ENCODE peak calls at places on chromosomes 16 and 17, in eight cellular contexts. One of them, this sample, is unnamed. For H3K36me3, the result is how much of the 10 kb centered on the place peaks cover.

GRCh38 chr16:77711775-77712174 is 10.5 kb upstream of the NUDT7 start:
- DNase-seq in aorta: no peak
- DNase-seq in mammary epithelial cell: no peak
- DNase-seq in neuronal stem cell: no peak
- DNase-seq in RWPE2: no peak
- DNase-seq in tibial artery: no peak
- DNase-seq in upper lobe of right lung: no peak
- DNase-seq in spleen: no peak
- DNase-seq in this sample: no peak

GRCh38 chr17:12712415-12712814 is 46.7 kb downstream of the MYOCD start:
- DNase-seq in aorta: no peak
- DNase-seq in mammary epithelial cell: no peak
- DNase-seq in neuronal stem cell: no peak
- DNase-seq in RWPE2: no peak
- DNase-seq in tibial artery: no peak
- DNase-seq in upper lobe of right lung: no peak
- DNase-seq in spleen: no peak
- DNase-seq in this sample: no peak

GRCh38 chr17:48484256-48484655 is 46.6 kb downstream of the HOXB1 start:
- DNase-seq in aorta: no peak
- DNase-seq in mammary epithelial cell: no peak
- DNase-seq in neuronal stem cell: no peak
- DNase-seq in RWPE2: no peak
- DNase-seq in tibial artery: no peak
- DNase-seq in upper lobe of right lung: no peak
- DNase-seq in spleen: no peak
- DNase-seq in this sample: no peak

GRCh38 chr16:53974484-53975115 is 270.6 kb downstream of the FTO start:
- DNase-seq in aorta: no peak
- DNase-seq in mammary epithelial cell: no peak
- DNase-seq in neuronal stem cell: no peak
- DNase-seq in RWPE2: no peak
- DNase-seq in tibial artery: no peak
- DNase-seq in upper lobe of right lung: no peak
- DNase-seq in spleen: no peak
- DNase-seq in this sample: no peak

GRCh38 chr17:16909887-16910286 is 62.0 kb downstream of the TNFRSF13B start:
- DNase-seq in aorta: no peak
- DNase-seq in mammary epithelial cell: no peak
- DNase-seq in neuronal stem cell: no peak
- DNase-seq in RWPE2: no peak
- DNase-seq in tibial artery: no peak
- DNase-seq in upper lobe of right lung: no peak
- DNase-seq in spleen: no peak
- DNase-seq in this sample: no peak

GRCh38 chr16:68083861-68084503 is 1.2 kb upstream of the NFATC3 start:
- DNase-seq in aorta: no peak
- DNase-seq in mammary epithelial cell: no peak
- DNase-seq in neuronal stem cell: peak
- DNase-seq in RWPE2: no peak
- DNase-seq in tibial artery: no peak
- DNase-seq in upper lobe of right lung: no peak
- DNase-seq in spleen: peak
- DNase-seq in this sample: peak

GRCh38 chr16:64590516-64590915 is 531.3 kb downstream of the CDH11 start:
- DNase-seq in aorta: no peak
- DNase-seq in mammary epithelial cell: no peak
- DNase-seq in neuronal stem cell: no peak
- DNase-seq in RWPE2: no peak
- DNase-seq in tibial artery: no peak
- DNase-seq in upper lobe of right lung: no peak
- DNase-seq in spleen: no peak
- DNase-seq in this sample: no peak

GRCh38 chr17:29179232-29180036 is 764 bp downstream of the MYO18A start:
- DNase-seq in aorta: no peak
- DNase-seq in mammary epithelial cell: peak
- DNase-seq in neuronal stem cell: peak
- DNase-seq in RWPE2: peak
- DNase-seq in tibial artery: no peak
- DNase-seq in upper lobe of right lung: peak
- DNase-seq in spleen: no peak
- DNase-seq in this sample: peak

GRCh38 chr17:52136173-52136572 is 22.3 kb downstream of the CA10 start:
- DNase-seq in aorta: no peak
- DNase-seq in mammary epithelial cell: no peak
- DNase-seq in neuronal stem cell: no peak
- DNase-seq in RWPE2: no peak
- DNase-seq in tibial artery: no peak
- DNase-seq in upper lobe of right lung: no peak
- DNase-seq in spleen: no peak
- DNase-seq in this sample: no peak

GRCh38 chr17:71342726-71343125 is 778.1 kb upstream of the SOX9 start:
- DNase-seq in aorta: no peak
- DNase-seq in mammary epithelial cell: peak
- DNase-seq in neuronal stem cell: no peak
- DNase-seq in RWPE2: no peak
- DNase-seq in tibial artery: no peak
- DNase-seq in upper lobe of right lung: no peak
- DNase-seq in spleen: no peak
- DNase-seq in this sample: no peak

GRCh38 chr17:44738214-44738906 is 20.4 kb upstream of the ADAM11 start:
- DNase-seq in aorta: peak
- DNase-seq in mammary epithelial cell: peak
- DNase-seq in neuronal stem cell: no peak
- DNase-seq in RWPE2: no peak
- DNase-seq in tibial artery: no peak
- DNase-seq in upper lobe of right lung: no peak
- DNase-seq in spleen: no peak
- DNase-seq in this sample: no peak

GRCh38 chr16:3274490-3274889 is 8.8 kb upstream of the ZNF263 start:
- DNase-seq in aorta: no peak
- DNase-seq in mammary epithelial cell: peak
- DNase-seq in neuronal stem cell: no peak
- DNase-seq in RWPE2: no peak
- DNase-seq in tibial artery: no peak
- DNase-seq in upper lobe of right lung: no peak
- DNase-seq in spleen: no peak
- DNase-seq in this sample: no peak

GRCh38 chr17:8675306-8675705 is 44.8 kb upstream of the MYH10 start:
- DNase-seq in aorta: no peak
- DNase-seq in mammary epithelial cell: no peak
- DNase-seq in neuronal stem cell: no peak
- DNase-seq in RWPE2: no peak
- DNase-seq in tibial artery: no peak
- DNase-seq in upper lobe of right lung: no peak
- DNase-seq in spleen: no peak
- DNase-seq in this sample: no peak

GRCh38 chr17:78358538-78359215 is 1.2 kb downstream of the SOCS3 start:
- DNase-seq in aorta: no peak
- DNase-seq in mammary epithelial cell: peak
- DNase-seq in neuronal stem cell: no peak
- DNase-seq in RWPE2: no peak
- DNase-seq in tibial artery: no peak
- DNase-seq in upper lobe of right lung: no peak
- DNase-seq in spleen: no peak
- DNase-seq in this sample: peak

GRCh38 chr17:17305282-17305801 is 2.2 kb downstream of the NT5M start:
- DNase-seq in aorta: no peak
- DNase-seq in mammary epithelial cell: no peak
- DNase-seq in neuronal stem cell: no peak
- DNase-seq in RWPE2: no peak
- DNase-seq in tibial artery: peak
- DNase-seq in upper lobe of right lung: no peak
- DNase-seq in spleen: peak
- DNase-seq in this sample: peak

GRCh38 chr17:66978514-66979061 is 14.1 kb downstream of the CACNG4 start:
- DNase-seq in aorta: no peak
- DNase-seq in mammary epithelial cell: no peak
- DNase-seq in neuronal stem cell: no peak
- DNase-seq in RWPE2: no peak
- DNase-seq in tibial artery: no peak
- DNase-seq in upper lobe of right lung: no peak
- DNase-seq in spleen: no peak
- DNase-seq in this sample: no peak

GRCh38 chr17:28407974-28408306 is 1.9 kb upstream of the SLC46A1 start:
- DNase-seq in aorta: no peak
- DNase-seq in mammary epithelial cell: no peak
- DNase-seq in neuronal stem cell: no peak
- DNase-seq in RWPE2: no peak
- DNase-seq in tibial artery: no peak
- DNase-seq in upper lobe of right lung: no peak
- DNase-seq in spleen: no peak
- DNase-seq in this sample: no peak

GRCh38 chr16:2535644-2536021 is 2.2 kb upstream of the PDPK1 start:
- DNase-seq in aorta: peak
- DNase-seq in mammary epithelial cell: no peak
- DNase-seq in neuronal stem cell: no peak
- DNase-seq in RWPE2: no peak
- DNase-seq in tibial artery: peak
- DNase-seq in upper lobe of right lung: peak
- DNase-seq in spleen: peak
- DNase-seq in this sample: no peak

DNA sequence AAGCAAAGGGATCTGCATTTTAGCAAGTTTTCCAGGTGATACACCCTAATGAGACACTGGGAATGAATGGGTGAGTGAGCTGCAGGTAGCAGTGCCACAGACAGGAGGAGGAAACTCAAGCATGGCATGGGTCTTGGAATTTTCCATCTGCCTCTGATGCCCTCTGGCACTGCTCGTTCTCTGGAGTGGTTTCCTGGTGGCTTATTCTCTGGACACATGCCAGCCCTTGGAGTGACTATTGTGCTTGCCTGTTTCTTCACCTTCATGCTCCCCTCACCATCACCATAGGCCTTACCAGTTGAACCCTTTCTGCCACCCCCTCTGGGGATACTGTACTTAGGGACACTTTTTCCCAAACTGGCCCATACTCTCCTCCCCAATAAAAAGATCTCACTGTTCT is 1.6 kb downstream of the COASY start:
- DNase-seq in aorta: no peak
- DNase-seq in mammary epithelial cell: peak
- DNase-seq in neuronal stem cell: no peak
- DNase-seq in RWPE2: no peak
- DNase-seq in tibial artery: no peak
- DNase-seq in upper lobe of right lung: no peak
- DNase-seq in spleen: no peak
- DNase-seq in this sample: peak
- H3K4me3 ChIP-seq in aorta: no peak
- H3K4me3 ChIP-seq in mammary epithelial cell: peak
- H3K4me3 ChIP-seq in neuronal stem cell: peak
- H3K4me3 ChIP-seq in RWPE2: no peak
- H3K4me3 ChIP-seq in tibial artery: peak
- H3K4me3 ChIP-seq in upper lobe of right lung: peak
- H3K4me3 ChIP-seq in spleen: peak
- H3K4me3 ChIP-seq in this sample: no peak

DNA sequence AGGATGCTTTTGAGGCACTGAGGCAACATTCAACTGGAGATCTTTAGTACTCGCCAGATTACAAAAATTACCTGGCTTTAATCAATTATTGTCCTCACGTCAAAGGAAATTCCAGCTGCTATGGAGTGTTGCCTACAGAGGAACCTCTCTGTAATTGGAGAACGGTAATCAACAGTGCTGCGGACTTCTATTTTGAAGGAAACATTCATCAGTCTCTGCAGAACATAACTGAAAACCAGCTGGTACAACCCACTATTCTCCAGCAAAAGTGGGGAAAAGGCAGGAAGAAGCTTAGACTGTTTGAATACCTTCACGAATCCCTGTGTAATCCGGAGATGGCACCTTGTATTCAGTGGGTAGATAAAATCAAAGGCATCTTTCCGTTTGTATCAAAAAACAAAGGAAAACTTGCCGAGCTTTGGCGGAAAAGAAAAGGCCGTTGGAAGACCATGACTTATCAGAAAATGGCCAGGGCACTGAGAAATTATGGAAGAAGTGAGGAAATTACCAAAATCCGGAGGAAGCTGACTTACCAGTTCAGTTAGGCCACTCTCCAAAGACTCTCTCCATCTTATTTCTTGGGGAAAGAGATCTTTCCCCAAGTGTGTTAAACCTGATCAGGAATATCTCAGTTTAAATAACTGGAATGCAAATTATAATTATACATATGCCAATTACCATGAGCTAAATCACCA is 3.0 kb downstream of the SLC35G3 start:
- DNase-seq in aorta: no peak
- DNase-seq in mammary epithelial cell: no peak
- DNase-seq in neuronal stem cell: no peak
- DNase-seq in RWPE2: no peak
- DNase-seq in tibial artery: no peak
- DNase-seq in upper lobe of right lung: no peak
- DNase-seq in spleen: no peak
- DNase-seq in this sample: no peak
- H3K36me3 ChIP-seq in aorta: under half
- H3K36me3 ChIP-seq in mammary epithelial cell: under half
- H3K36me3 ChIP-seq in neuronal stem cell: under half
- H3K36me3 ChIP-seq in RWPE2: under half
- H3K36me3 ChIP-seq in tibial artery: under half
- H3K36me3 ChIP-seq in upper lobe of right lung: under half
- H3K36me3 ChIP-seq in spleen: under half
- H3K36me3 ChIP-seq in this sample: under half

DNA sequence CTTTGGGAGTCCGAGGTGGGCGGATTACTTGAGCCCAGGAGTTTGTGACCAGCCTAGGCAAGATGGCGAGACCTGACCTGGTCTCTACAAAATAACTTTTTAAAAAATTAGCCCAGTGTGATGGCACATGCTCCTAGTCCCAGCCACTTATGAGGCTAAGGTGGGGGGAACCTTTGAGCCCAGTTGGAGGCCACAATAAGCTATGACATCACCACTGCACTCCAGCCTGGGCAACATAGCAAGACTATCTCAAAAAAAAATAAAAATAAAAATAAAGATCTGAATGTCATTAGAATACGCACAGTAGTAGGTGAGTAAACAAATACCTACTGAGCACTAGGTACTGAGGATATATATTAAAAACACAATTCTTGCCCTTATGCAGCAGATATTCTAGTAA is 3.1 kb downstream of the SIAH1 start:
- DNase-seq in aorta: no peak
- DNase-seq in mammary epithelial cell: no peak
- DNase-seq in neuronal stem cell: no peak
- DNase-seq in RWPE2: no peak
- DNase-seq in tibial artery: no peak
- DNase-seq in upper lobe of right lung: no peak
- DNase-seq in spleen: no peak
- DNase-seq in this sample: no peak
- H3K4me3 ChIP-seq in aorta: no peak
- H3K4me3 ChIP-seq in mammary epithelial cell: no peak
- H3K4me3 ChIP-seq in neuronal stem cell: no peak
- H3K4me3 ChIP-seq in RWPE2: no peak
- H3K4me3 ChIP-seq in tibial artery: no peak
- H3K4me3 ChIP-seq in upper lobe of right lung: no peak
- H3K4me3 ChIP-seq in spleen: no peak
- H3K4me3 ChIP-seq in this sample: no peak

DNA sequence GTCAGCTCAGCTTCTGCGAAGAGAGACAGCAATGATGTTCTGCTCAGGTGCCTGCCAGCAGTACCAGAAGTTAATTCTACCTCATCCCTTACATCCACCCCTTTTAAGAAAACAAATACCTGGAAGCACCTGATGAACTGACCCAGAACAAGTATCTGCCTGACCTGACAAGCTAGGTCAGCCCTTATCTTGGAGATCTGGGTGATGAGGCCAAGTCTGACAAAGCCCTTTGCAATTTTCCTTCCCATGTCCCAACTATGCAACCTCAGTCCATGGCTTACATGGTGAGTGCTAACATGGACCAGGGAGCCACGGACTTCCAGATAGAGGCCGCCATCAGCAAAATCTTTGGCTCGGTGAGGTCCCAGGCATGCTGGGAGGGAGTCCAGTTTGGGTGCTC is 3.6 kb downstream of the ACADVL start:
- DNase-seq in aorta: no peak
- DNase-seq in mammary epithelial cell: peak
- DNase-seq in neuronal stem cell: no peak
- DNase-seq in RWPE2: no peak
- DNase-seq in tibial artery: no peak
- DNase-seq in upper lobe of right lung: no peak
- DNase-seq in spleen: no peak
- DNase-seq in this sample: no peak
- H3K36me3 ChIP-seq in aorta: under half
- H3K36me3 ChIP-seq in mammary epithelial cell: under half
- H3K36me3 ChIP-seq in neuronal stem cell: half or more
- H3K36me3 ChIP-seq in RWPE2: half or more
- H3K36me3 ChIP-seq in tibial artery: half or more
- H3K36me3 ChIP-seq in upper lobe of right lung: half or more
- H3K36me3 ChIP-seq in spleen: half or more
- H3K36me3 ChIP-seq in this sample: under half

This sample was measured in H7.